ENCODE peak calls at places on chromosomes 13 and 19, in seven cellular contexts. One of them, this sample, is unnamed.

GRCh38 chr13:26255717-26256277 is 1.9 kb downstream of the CDK8 start:
- DNase-seq in GM12865: peak
- DNase-seq in heart left ventricle: no peak
- DNase-seq in BE2C: peak
- DNase-seq in HFF-Myc: no peak
- DNase-seq in thoracic aorta: no peak
- DNase-seq in HFFc6: no peak
- DNase-seq in this sample: no peak

GRCh38 chr19:18896421-18896841 is 473 bp upstream of the CERS1 start:
- DNase-seq in HFFc6: no peak
- DNase-seq in heart left ventricle: no peak
- DNase-seq in GM12865: no peak
- DNase-seq in thoracic aorta: no peak
- DNase-seq in BE2C: no peak
- DNase-seq in HFF-Myc: no peak
- DNase-seq in this sample: no peak

GRCh38 chr13:113623491-113624234 is 34.3 kb downstream of the ATP4B start:
- DNase-seq in thoracic aorta: no peak
- DNase-seq in heart left ventricle: no peak
- DNase-seq in HFF-Myc: no peak
- DNase-seq in BE2C: no peak
- DNase-seq in HFFc6: peak
- DNase-seq in GM12865: no peak
- DNase-seq in this sample: no peak

GRCh38 chr13:67048084-67048792 is 181.9 kb downstream of the PCDH9 start:
- DNase-seq in HFFc6: no peak
- DNase-seq in thoracic aorta: no peak
- DNase-seq in heart left ventricle: no peak
- DNase-seq in HFF-Myc: peak
- DNase-seq in BE2C: no peak
- DNase-seq in GM12865: peak
- DNase-seq in this sample: no peak

GRCh38 chr13:32246468-32246867 is 68.7 kb downstream of the ZAR1L start:
- DNase-seq in HFF-Myc: peak
- DNase-seq in heart left ventricle: peak
- DNase-seq in BE2C: peak
- DNase-seq in thoracic aorta: no peak
- DNase-seq in GM12865: peak
- DNase-seq in HFFc6: peak
- DNase-seq in this sample: peak

GRCh38 chr13:113959198-113959597 is 14.7 kb downstream of the C13orf46 start:
- DNase-seq in BE2C: no peak
- DNase-seq in heart left ventricle: peak
- DNase-seq in GM12865: no peak
- DNase-seq in HFFc6: no peak
- DNase-seq in thoracic aorta: no peak
- DNase-seq in HFF-Myc: no peak
- DNase-seq in this sample: no peak

GRCh38 chr19:7705387-7706187 is 3.7 kb upstream of the FCER2 start:
- DNase-seq in thoracic aorta: no peak
- DNase-seq in BE2C: no peak
- DNase-seq in GM12865: peak
- DNase-seq in HFFc6: no peak
- DNase-seq in HFF-Myc: no peak
- DNase-seq in heart left ventricle: peak
- DNase-seq in this sample: no peak

GRCh38 chr13:42707596-42707995 is 73.8 kb upstream of the FAM216B start:
- DNase-seq in HFF-Myc: no peak
- DNase-seq in heart left ventricle: no peak
- DNase-seq in GM12865: no peak
- DNase-seq in HFFc6: no peak
- DNase-seq in thoracic aorta: no peak
- DNase-seq in BE2C: no peak
- DNase-seq in this sample: no peak

GRCh38 chr19:19410553-19411550 is 5.4 kb downstream of the GATAD2A start:
- DNase-seq in HFFc6: no peak
- DNase-seq in thoracic aorta: no peak
- DNase-seq in HFF-Myc: no peak
- DNase-seq in BE2C: no peak
- DNase-seq in heart left ventricle: no peak
- DNase-seq in GM12865: peak
- DNase-seq in this sample: no peak

GRCh38 chr13:35888327-35888940 is 242.7 kb downstream of the DCLK1 start:
- DNase-seq in GM12865: no peak
- DNase-seq in thoracic aorta: no peak
- DNase-seq in HFF-Myc: no peak
- DNase-seq in heart left ventricle: no peak
- DNase-seq in HFFc6: no peak
- DNase-seq in BE2C: peak
- DNase-seq in this sample: no peak

GRCh38 chr19:54354761-54355160 is 10.0 kb downstream of the LAIR1 start:
- DNase-seq in heart left ventricle: no peak
- DNase-seq in GM12865: no peak
- DNase-seq in HFF-Myc: no peak
- DNase-seq in HFFc6: no peak
- DNase-seq in thoracic aorta: no peak
- DNase-seq in BE2C: no peak
- DNase-seq in this sample: no peak

GRCh38 chr19:45901912-45902650 is at the start of gene MYPOP:
- DNase-seq in HFF-Myc: no peak
- DNase-seq in GM12865: no peak
- DNase-seq in HFFc6: no peak
- DNase-seq in thoracic aorta: no peak
- DNase-seq in BE2C: no peak
- DNase-seq in heart left ventricle: no peak
- DNase-seq in this sample: no peak

GRCh38 chr19:39795001-39795400 is 16.3 kb downstream of the LEUTX start:
- DNase-seq in thoracic aorta: no peak
- DNase-seq in BE2C: no peak
- DNase-seq in HFF-Myc: no peak
- DNase-seq in GM12865: peak
- DNase-seq in heart left ventricle: no peak
- DNase-seq in HFFc6: no peak
- DNase-seq in this sample: no peak

GRCh38 chr13:101511161-101511560 is 58.7 kb downstream of the ITGBL1 start:
- DNase-seq in thoracic aorta: no peak
- DNase-seq in GM12865: no peak
- DNase-seq in heart left ventricle: no peak
- DNase-seq in BE2C: no peak
- DNase-seq in HFFc6: no peak
- DNase-seq in HFF-Myc: no peak
- DNase-seq in this sample: no peak

GRCh38 chr13:77833331-77833863 is 85.2 kb downstream of the EDNRB start:
- DNase-seq in HFF-Myc: no peak
- DNase-seq in thoracic aorta: no peak
- DNase-seq in GM12865: no peak
- DNase-seq in HFFc6: no peak
- DNase-seq in BE2C: no peak
- DNase-seq in heart left ventricle: no peak
- DNase-seq in this sample: peak

GRCh38 chr13:102793583-102794355 is 5.0 kb downstream of the POGLUT2 start:
- DNase-seq in GM12865: no peak
- DNase-seq in thoracic aorta: no peak
- DNase-seq in BE2C: no peak
- DNase-seq in heart left ventricle: no peak
- DNase-seq in HFF-Myc: no peak
- DNase-seq in HFFc6: no peak
- DNase-seq in this sample: no peak

GRCh38 chr19:16944626-16945363 is 56.0 kb downstream of the F2RL3 start:
- DNase-seq in HFFc6: no peak
- DNase-seq in GM12865: no peak
- DNase-seq in BE2C: no peak
- DNase-seq in heart left ventricle: peak
- DNase-seq in HFF-Myc: no peak
- DNase-seq in thoracic aorta: no peak
- DNase-seq in this sample: no peak

GRCh38 chr19:33388817-33389573 is 15.5 kb downstream of the CEBPG start:
- DNase-seq in thoracic aorta: no peak
- DNase-seq in BE2C: peak
- DNase-seq in heart left ventricle: peak
- DNase-seq in HFF-Myc: no peak
- DNase-seq in GM12865: no peak
- DNase-seq in HFFc6: no peak
- DNase-seq in this sample: no peak

GRCh38 chr13:27147530-27148170 is 24.0 kb downstream of the USP12 start:
- DNase-seq in HFF-Myc: no peak
- DNase-seq in BE2C: no peak
- DNase-seq in GM12865: peak
- DNase-seq in heart left ventricle: no peak
- DNase-seq in thoracic aorta: no peak
- DNase-seq in HFFc6: no peak
- DNase-seq in this sample: no peak

GRCh38 chr13:32881792-32882175 is 134.4 kb upstream of the KL start:
- DNase-seq in thoracic aorta: no peak
- DNase-seq in HFF-Myc: no peak
- DNase-seq in heart left ventricle: no peak
- DNase-seq in HFFc6: no peak
- DNase-seq in GM12865: no peak
- DNase-seq in BE2C: no peak
- DNase-seq in this sample: no peak

GRCh38 chr13:20197361-20197834 is 4.7 kb upstream of the GJB2 start:
- DNase-seq in HFFc6: no peak
- DNase-seq in BE2C: no peak
- DNase-seq in heart left ventricle: no peak
- DNase-seq in thoracic aorta: no peak
- DNase-seq in HFF-Myc: peak
- DNase-seq in GM12865: peak
- DNase-seq in this sample: no peak

GRCh38 chr19:10816691-10817090 is 19.3 kb downstream of the TMED1 start:
- DNase-seq in BE2C: no peak
- DNase-seq in HFF-Myc: no peak
- DNase-seq in GM12865: no peak
- DNase-seq in thoracic aorta: no peak
- DNase-seq in HFFc6: no peak
- DNase-seq in heart left ventricle: no peak
- DNase-seq in this sample: no peak

GRCh38 chr13:19071161-19071936 is 110.3 kb downstream of the TUBA3C start:
- DNase-seq in GM12865: no peak
- DNase-seq in HFF-Myc: no peak
- DNase-seq in thoracic aorta: no peak
- DNase-seq in BE2C: no peak
- DNase-seq in heart left ventricle: no peak
- DNase-seq in HFFc6: no peak
- DNase-seq in this sample: no peak

GRCh38 chr19:19385900-19386339 is 19.6 kb upstream of the GATAD2A start:
- DNase-seq in thoracic aorta: no peak
- DNase-seq in BE2C: no peak
- DNase-seq in GM12865: no peak
- DNase-seq in HFF-Myc: no peak
- DNase-seq in heart left ventricle: no peak
- DNase-seq in HFFc6: peak
- DNase-seq in this sample: no peak

GRCh38 chr19:23075031-23075733 is 41.6 kb upstream of the ZNF730 start:
- DNase-seq in HFF-Myc: peak
- DNase-seq in HFFc6: no peak
- DNase-seq in thoracic aorta: no peak
- DNase-seq in GM12865: peak
- DNase-seq in BE2C: peak
- DNase-seq in heart left ventricle: peak
- DNase-seq in this sample: no peak

GRCh38 chr13:31037874-31038475 is 105.5 kb downstream of the TEX26 start:
- DNase-seq in thoracic aorta: no peak
- DNase-seq in GM12865: no peak
- DNase-seq in BE2C: no peak
- DNase-seq in heart left ventricle: no peak
- DNase-seq in HFFc6: no peak
- DNase-seq in HFF-Myc: no peak
- DNase-seq in this sample: no peak

GRCh38 chr13:112261924-112262323 is 114.2 kb upstream of the SPACA7 start:
- DNase-seq in HFFc6: no peak
- DNase-seq in BE2C: no peak
- DNase-seq in HFF-Myc: no peak
- DNase-seq in thoracic aorta: no peak
- DNase-seq in heart left ventricle: no peak
- DNase-seq in GM12865: no peak
- DNase-seq in this sample: no peak

GRCh38 chr19:883661-884211 is 9.3 kb downstream of the MED16 start:
- DNase-seq in BE2C: no peak
- DNase-seq in GM12865: no peak
- DNase-seq in thoracic aorta: no peak
- DNase-seq in heart left ventricle: no peak
- DNase-seq in HFF-Myc: no peak
- DNase-seq in HFFc6: no peak
- DNase-seq in this sample: no peak
- TF ChIP-seq CTCF in BE2C: no peak
- TF ChIP-seq CTCF in GM12865: no peak
- TF ChIP-seq CTCF in thoracic aorta: no peak
- TF ChIP-seq CTCF in heart left ventricle: no peak
- TF ChIP-seq CTCF in HFF-Myc: no peak
- TF ChIP-seq CTCF in HFFc6: no peak
- TF ChIP-seq CTCF in this sample: no peak

DNA sequence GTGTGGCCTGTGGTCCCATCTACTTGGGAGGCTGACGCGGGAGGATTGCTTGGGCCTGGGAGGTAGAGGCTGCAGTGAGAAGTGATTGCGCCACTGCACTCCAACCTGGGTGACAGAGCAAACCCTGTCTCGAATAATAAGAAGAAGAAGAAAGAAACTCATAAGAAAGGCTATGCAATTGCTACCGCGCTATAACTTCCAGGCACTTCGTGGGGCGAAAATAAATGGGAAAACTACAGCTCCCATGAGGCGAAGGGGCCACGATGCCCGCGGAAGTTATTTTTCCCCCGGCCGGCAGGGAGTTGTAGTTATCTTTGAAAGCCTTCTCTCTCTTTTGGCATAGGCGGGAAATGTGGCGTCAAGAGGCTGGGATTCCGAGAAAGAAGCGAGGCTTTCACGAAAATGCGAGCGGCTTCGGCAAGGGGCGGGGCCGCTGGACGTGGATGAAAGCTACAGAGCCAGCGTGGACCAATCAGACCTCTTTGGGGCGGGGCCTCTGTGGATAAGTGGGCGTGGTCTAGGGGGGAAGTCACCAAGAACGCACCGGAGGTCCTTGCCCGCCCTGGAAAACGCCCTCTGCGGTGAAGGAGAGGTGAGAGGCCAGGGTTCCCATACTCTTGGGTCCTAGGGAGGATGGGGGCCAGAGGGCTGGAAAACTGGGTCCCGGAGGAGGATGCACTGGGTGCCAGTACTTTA is at the start of gene NUCB1:
- DNase-seq in BE2C: peak
- DNase-seq in thoracic aorta: peak
- DNase-seq in HFF-Myc: peak
- DNase-seq in HFFc6: peak
- DNase-seq in GM12865: peak
- DNase-seq in heart left ventricle: peak
- DNase-seq in this sample: peak
- TF ChIP-seq CTCF in BE2C: peak
- TF ChIP-seq CTCF in thoracic aorta: peak
- TF ChIP-seq CTCF in HFF-Myc: no peak
- TF ChIP-seq CTCF in HFFc6: peak
- TF ChIP-seq CTCF in GM12865: no peak
- TF ChIP-seq CTCF in heart left ventricle: peak
- TF ChIP-seq CTCF in this sample: peak

GRCh38 chr19:13154911-13155471 is 4.8 kb downstream of the IER2 start:
- DNase-seq in thoracic aorta: no peak
- DNase-seq in HFF-Myc: no peak
- DNase-seq in GM12865: peak
- DNase-seq in HFFc6: peak
- DNase-seq in heart left ventricle: no peak
- DNase-seq in BE2C: peak
- DNase-seq in this sample: no peak
- TF ChIP-seq CTCF in thoracic aorta: no peak
- TF ChIP-seq CTCF in HFF-Myc: peak
- TF ChIP-seq CTCF in GM12865: peak
- TF ChIP-seq CTCF in HFFc6: peak
- TF ChIP-seq CTCF in heart left ventricle: no peak
- TF ChIP-seq CTCF in BE2C: peak
- TF ChIP-seq CTCF in this sample: peak

GRCh38 chr19:4700573-4700970 is 23.1 kb downstream of the DPP9 start:
- DNase-seq in thoracic aorta: no peak
- DNase-seq in BE2C: no peak
- DNase-seq in HFFc6: no peak
- DNase-seq in heart left ventricle: no peak
- DNase-seq in HFF-Myc: no peak
- DNase-seq in GM12865: no peak
- DNase-seq in this sample: no peak
- TF ChIP-seq CTCF in thoracic aorta: no peak
- TF ChIP-seq CTCF in BE2C: peak
- TF ChIP-seq CTCF in HFFc6: no peak
- TF ChIP-seq CTCF in heart left ventricle: no peak
- TF ChIP-seq CTCF in HFF-Myc: no peak
- TF ChIP-seq CTCF in GM12865: no peak
- TF ChIP-seq CTCF in this sample: no peak

This sample was measured in AG09319.